ENCODE peak calls at places on chromosome 16, in five cellular contexts. E is neural progenitor cell; Y is GM23248; R is CD8-positive, alpha-beta memory T cell; T is fibroblast of lung. Q is an unnamed sample.

GRCh38 chr16:79114759-79115158 is 485.8 kb downstream of the MAF start:
- DNase-seq in Y (no peak), T (no peak), E (no peak), R (no peak), Q (no peak)

GRCh38 chr16:1731603-1732002 is 25.6 kb downstream of the MAPK8IP3 start:
- DNase-seq in R (no peak), Y (no peak), E (no peak), T (no peak), Q (no peak)

GRCh38 chr16:50821586-50821985 is 79.7 kb downstream of the CYLD start:
- DNase-seq in R (no peak), T (no peak), Y (peak; percentile 40), E (no peak), Q (no peak)

GRCh38 chr16:85192736-85193493 is 80.6 kb upstream of the CIBAR2 start:
- DNase-seq in R (no peak), Y (peak; percentile 69), E (no peak), T (peak; percentile 58), Q (no peak)

GRCh38 chr16:2482181-2483107 is 7.5 kb downstream of the TBC1D24 start:
- DNase-seq in E (no peak), Y (peak; percentile 92), R (no peak), T (peak; percentile 53), Q (no peak)

GRCh38 chr16:27813591-27813990 is 249.9 kb downstream of the GSG1L start:
- DNase-seq in T (no peak), Y (no peak), R (no peak), E (no peak), Q (no peak)

GRCh38 chr16:57612494-57612893 is 15.9 kb upstream of the ADGRG1 start:
- DNase-seq in T (no peak), E (no peak), Y (no peak), R (no peak), Q (no peak)

GRCh38 chr16:80265624-80266306 is 275.0 kb upstream of the DYNLRB2 start:
- DNase-seq in Y (peak; percentile 13), T (peak; percentile 21), E (no peak), R (no peak), Q (no peak)

GRCh38 chr16:57624044-57624688 is 4.3 kb upstream of the ADGRG1 start:
- DNase-seq in T (peak; percentile 65), R (no peak), Y (peak; percentile 36), E (no peak), Q (no peak)

GRCh38 chr16:12539185-12539929 is 264.3 kb downstream of the CPPED1 start:
- DNase-seq in T (peak; percentile 77), Y (peak; percentile 74), R (no peak), E (no peak), Q (no peak)

GRCh38 chr16:66479661-66480264 is 52.7 kb downstream of the BEAN1 start:
- DNase-seq in Y (no peak), R (no peak), E (no peak), T (no peak), Q (no peak)

GRCh38 chr16:8567355-8568230 is 22.7 kb downstream of the TMEM114 start:
- DNase-seq in R (peak; percentile 59), E (peak; percentile 96), Y (peak; percentile 96), T (peak; percentile 76), Q (peak; percentile 89)

GRCh38 chr16:19008770-19009169 is 25.0 kb downstream of the TMC7 start:
- DNase-seq in R (no peak), T (peak; percentile 67), E (no peak), Y (peak; percentile 75), Q (no peak)

GRCh38 chr16:64983983-64984382 is 137.9 kb downstream of the CDH11 start:
- DNase-seq in Y (peak; percentile 83), E (peak; percentile 74), T (peak; percentile 86), R (no peak), Q (no peak)

GRCh38 chr16:25024900-25025299 is 9.7 kb upstream of the ARHGAP17 start:
- DNase-seq in R (no peak), E (no peak), Y (no peak), T (no peak), Q (no peak)

GRCh38 chr16:54077412-54077821 is 209.2 kb downstream of the IRX3 start:
- DNase-seq in R (no peak), E (no peak), T (peak; percentile 79), Y (peak; percentile 76), Q (no peak)

GRCh38 chr16:84825896-84826557 is 6.2 kb downstream of the CRISPLD2 start:
- DNase-seq in E (no peak), Y (peak; percentile 94), T (peak; percentile 36), R (no peak), Q (no peak)

GRCh38 chr16:56679813-56680212 is 2.5 kb upstream of the MT1X start:
- DNase-seq in R (no peak), T (no peak), E (no peak), Y (peak; percentile 17), Q (no peak)

GRCh38 chr16:84007520-84007919 is 35.1 kb downstream of the SLC38A8 start:
- DNase-seq in T (no peak), R (no peak), Y (no peak), E (no peak), Q (no peak)

GRCh38 chr16:11462861-11463260 is 117.6 kb downstream of the RMI2 start:
- DNase-seq in T (no peak), R (no peak), Y (no peak), E (no peak), Q (no peak)
- H3K27me3 ChIP-seq in T (peaks cover 4% of the 10 kb centered on the region), R (no peaks in the 10 kb centered on the region), Y (peaks cover 4% of the 10 kb centered on the region), E (no peaks in the 10 kb centered on the region), Q (no peaks in the 10 kb centered on the region)

GRCh38 chr16:89765292-89765810 is 44.0 kb downstream of the ZNF276 start:
- DNase-seq in Y (no peak), T (no peak), R (no peak), E (no peak), Q (no peak)
- H3K4me1 ChIP-seq in Y (no peaks in the 10 kb centered on the region), T (no peaks in the 10 kb centered on the region), R (peaks cover 24% of the 10 kb centered on the region), E (no peaks in the 10 kb centered on the region), Q (no peaks in the 10 kb centered on the region)

GRCh38 chr16:88430524-88431446 is 22.3 kb upstream of the ZFPM1 start:
- DNase-seq in Y (peak; percentile 47), T (peak; percentile 18), R (no peak), E (no peak), Q (no peak)
- H3K27me3 ChIP-seq in Y (no peaks in the 10 kb centered on the region), T (no peaks in the 10 kb centered on the region), R (no peaks in the 10 kb centered on the region), E (no peaks in the 10 kb centered on the region), Q (peaks cover 54% of the 10 kb centered on the region)

GRCh38 chr16:82882249-82882648 is 255.5 kb downstream of the CDH13 start:
- DNase-seq in R (no peak), Y (no peak), T (no peak), E (no peak), Q (no peak)

GRCh38 chr16:82881517-82881916 is 254.7 kb downstream of the CDH13 start:
- DNase-seq in Y (no peak), T (no peak), E (no peak), R (no peak), Q (no peak)

GRCh38 chr16:82882982-82883863 is 256.5 kb downstream of the CDH13 start:
- DNase-seq in T (no peak), R (no peak), Y (no peak), E (no peak), Q (no peak)

GRCh38 chr16:82880361-82880760 is 253.6 kb downstream of the CDH13 start:
- DNase-seq in E (no peak), T (no peak), R (no peak), Y (no peak), Q (no peak)

GRCh38 chr16:82884320-82884898 is 257.6 kb downstream of the CDH13 start:
- DNase-seq in T (no peak), E (no peak), R (no peak), Y (no peak), Q (no peak)
- H3K4me1 ChIP-seq in T (no peaks in the 10 kb centered on the region), E (peaks cover 5% of the 10 kb centered on the region), R (no peaks in the 10 kb centered on the region), Y (no peaks in the 10 kb centered on the region), Q (no peaks in the 10 kb centered on the region)

GRCh38 chr16:21279501-21279900 is 1.4 kb upstream of the CRYM start:
- DNase-seq in T (peak; percentile 12), Y (peak; percentile 36), R (no peak), E (no peak), Q (no peak)

GRCh38 chr16:21277045-21277926 is 804 bp downstream of the CRYM start:
- DNase-seq in Y (no peak), T (no peak), E (no peak), R (no peak), Q (no peak)

GRCh38 chr16:21276090-21276489 is 2.0 kb downstream of the CRYM start:
- DNase-seq in R (no peak), T (no peak), E (no peak), Y (no peak), Q (no peak)

GRCh38 chr16:21275529-21275928 is 2.6 kb downstream of the CRYM start:
- DNase-seq in Y (no peak), E (no peak), R (no peak), T (no peak), Q (no peak)

DNA sequence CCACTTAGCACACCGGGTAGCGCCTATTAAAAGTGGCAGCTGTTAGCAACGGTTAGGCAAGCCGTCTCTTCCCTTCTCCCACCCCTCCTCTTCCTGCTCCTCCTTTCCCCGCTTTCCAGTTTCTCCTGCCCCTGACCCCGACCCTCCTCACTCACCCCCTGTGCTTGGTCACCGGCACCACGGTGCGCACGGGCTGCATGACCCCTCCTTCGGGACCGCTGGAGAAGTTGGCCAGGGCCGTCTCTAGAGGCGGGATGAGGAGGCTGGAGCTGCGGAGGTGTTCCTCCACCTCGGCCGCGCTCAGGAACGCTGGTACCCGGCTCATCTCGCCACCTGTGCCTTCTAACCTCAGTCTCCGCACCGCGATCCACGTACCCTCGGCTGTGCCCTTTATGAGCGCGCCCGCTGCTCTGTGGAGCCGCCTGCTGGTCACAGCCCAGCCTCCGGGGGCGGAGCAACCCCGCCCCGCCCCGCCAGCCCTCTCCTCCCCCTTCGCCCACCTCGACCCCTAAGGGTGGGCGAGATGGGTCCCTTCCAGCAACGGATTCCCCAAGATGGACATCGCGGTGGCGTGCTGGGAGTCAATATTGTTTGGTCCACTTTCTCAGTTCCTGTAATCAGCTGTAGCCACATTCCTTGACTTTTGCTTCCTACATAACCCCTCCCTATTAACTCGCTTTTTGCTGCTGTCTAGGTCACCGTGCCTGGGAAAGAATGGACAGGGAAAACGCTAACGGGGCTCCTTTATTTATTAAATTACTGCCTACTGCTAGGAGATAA is at the start of gene CRYM:
- DNase-seq in Y (peak; percentile 68), T (no peak), E (peak; percentile 88), R (no peak), Q (peak; percentile 55)
- H3K27me3 ChIP-seq in Y (peaks cover 46% of the 10 kb centered on the region), T (peaks cover 41% of the 10 kb centered on the region), E (peaks cover 74% of the 10 kb centered on the region), R (peaks cover 16% of the 10 kb centered on the region), Q (no peaks in the 10 kb centered on the region)